ENCODE peak calls at places on chromosomes 4 and X, in nine cellular contexts. One of them, this sample, is unnamed.
A peak's percentile ranks its signal among the peaks of the same experiment; 100 is the strongest.

GRCh38 chr4:84498203-84499026 is 677 bp downstream of the NKX6-1 start:
- DNase-seq in brain microvascular endothelial cell: no peak
- DNase-seq in upper lobe of left lung: peak; percentile 88
- DNase-seq in fibroblast of lung: peak; percentile 30
- DNase-seq in fibroblast of mammary gland: peak; percentile 25
- DNase-seq in ovary: peak; percentile 35
- DNase-seq in K562: no peak
- DNase-seq in adrenal gland: peak; percentile 22
- DNase-seq in left lung: no peak
- DNase-seq in this sample: no peak

GRCh38 chr4:180827193-180827592 is 1416.0 kb upstream of the TENM3 start:
- DNase-seq in upper lobe of left lung: no peak
- DNase-seq in fibroblast of lung: peak; percentile 33
- DNase-seq in brain microvascular endothelial cell: no peak
- DNase-seq in fibroblast of mammary gland: peak; percentile 43
- DNase-seq in left lung: no peak
- DNase-seq in K562: no peak
- DNase-seq in adrenal gland: peak; percentile 42
- DNase-seq in ovary: no peak
- DNase-seq in this sample: no peak

GRCh38 chrX:35006361-35006760 is 63.8 kb downstream of the FAM47B start:
- DNase-seq in ovary: no peak
- DNase-seq in K562: no peak
- DNase-seq in fibroblast of mammary gland: no peak
- DNase-seq in brain microvascular endothelial cell: no peak
- DNase-seq in fibroblast of lung: no peak
- DNase-seq in adrenal gland: no peak
- DNase-seq in upper lobe of left lung: no peak
- DNase-seq in left lung: no peak
- DNase-seq in this sample: no peak

GRCh38 chr4:152374153-152374552 is 161.7 kb downstream of the FBXW7 start:
- DNase-seq in ovary: no peak
- DNase-seq in fibroblast of lung: no peak
- DNase-seq in fibroblast of mammary gland: no peak
- DNase-seq in brain microvascular endothelial cell: no peak
- DNase-seq in K562: no peak
- DNase-seq in left lung: no peak
- DNase-seq in upper lobe of left lung: no peak
- DNase-seq in adrenal gland: no peak
- DNase-seq in this sample: no peak

GRCh38 chr4:139633195-139633594 is 32.4 kb upstream of the MGST2 start:
- DNase-seq in left lung: no peak
- DNase-seq in brain microvascular endothelial cell: no peak
- DNase-seq in ovary: no peak
- DNase-seq in K562: no peak
- DNase-seq in adrenal gland: peak; percentile 15
- DNase-seq in fibroblast of mammary gland: no peak
- DNase-seq in upper lobe of left lung: no peak
- DNase-seq in fibroblast of lung: no peak
- DNase-seq in this sample: no peak

GRCh38 chrX:20968996-20969395 is 405.2 kb upstream of the CNKSR2 start:
- DNase-seq in left lung: no peak
- DNase-seq in upper lobe of left lung: no peak
- DNase-seq in ovary: no peak
- DNase-seq in brain microvascular endothelial cell: no peak
- DNase-seq in fibroblast of mammary gland: peak; percentile 4
- DNase-seq in K562: no peak
- DNase-seq in fibroblast of lung: peak; percentile 42
- DNase-seq in adrenal gland: no peak
- DNase-seq in this sample: no peak

GRCh38 chrX:67044029-67044653 is 405.3 kb upstream of the EDA2R start:
- DNase-seq in brain microvascular endothelial cell: no peak
- DNase-seq in adrenal gland: no peak
- DNase-seq in ovary: no peak
- DNase-seq in left lung: no peak
- DNase-seq in fibroblast of lung: no peak
- DNase-seq in K562: no peak
- DNase-seq in fibroblast of mammary gland: no peak
- DNase-seq in upper lobe of left lung: no peak
- DNase-seq in this sample: no peak

GRCh38 chr4:10346023-10346422 is 111.2 kb downstream of the ZNF518B start:
- DNase-seq in fibroblast of mammary gland: no peak
- DNase-seq in ovary: no peak
- DNase-seq in left lung: no peak
- DNase-seq in fibroblast of lung: no peak
- DNase-seq in adrenal gland: no peak
- DNase-seq in brain microvascular endothelial cell: no peak
- DNase-seq in K562: no peak
- DNase-seq in upper lobe of left lung: no peak
- DNase-seq in this sample: no peak

GRCh38 chr4:71255966-71256365 is 82.9 kb upstream of the SLC4A4 start:
- DNase-seq in left lung: no peak
- DNase-seq in K562: no peak
- DNase-seq in brain microvascular endothelial cell: no peak
- DNase-seq in fibroblast of mammary gland: no peak
- DNase-seq in fibroblast of lung: no peak
- DNase-seq in adrenal gland: no peak
- DNase-seq in upper lobe of left lung: no peak
- DNase-seq in ovary: no peak
- DNase-seq in this sample: no peak

GRCh38 chr4:122500852-122501501 is 44.5 kb upstream of the IL2 start:
- DNase-seq in brain microvascular endothelial cell: peak; percentile 66
- DNase-seq in left lung: no peak
- DNase-seq in adrenal gland: no peak
- DNase-seq in upper lobe of left lung: no peak
- DNase-seq in K562: no peak
- DNase-seq in fibroblast of lung: peak; percentile 66
- DNase-seq in fibroblast of mammary gland: peak; percentile 21
- DNase-seq in ovary: no peak
- DNase-seq in this sample: no peak

GRCh38 chr4:82050806-82051205 is 323.0 kb downstream of the HNRNPD start:
- DNase-seq in left lung: no peak
- DNase-seq in fibroblast of lung: peak; percentile 1
- DNase-seq in K562: no peak
- DNase-seq in brain microvascular endothelial cell: no peak
- DNase-seq in adrenal gland: no peak
- DNase-seq in ovary: no peak
- DNase-seq in upper lobe of left lung: no peak
- DNase-seq in fibroblast of mammary gland: no peak
- DNase-seq in this sample: no peak

GRCh38 chrX:118495958-118496762 is 545 bp downstream of the DOCK11 start:
- DNase-seq in adrenal gland: peak; percentile 14
- DNase-seq in upper lobe of left lung: peak; percentile 87
- DNase-seq in brain microvascular endothelial cell: no peak
- DNase-seq in fibroblast of lung: peak; percentile 11
- DNase-seq in K562: peak; percentile 21
- DNase-seq in left lung: peak; percentile 80
- DNase-seq in fibroblast of mammary gland: peak; percentile 32
- DNase-seq in ovary: peak; percentile 35
- DNase-seq in this sample: peak; percentile 22

GRCh38 chr4:143335979-143336827 is 473 bp upstream of the GAB1 start:
- DNase-seq in fibroblast of lung: peak; percentile 90
- DNase-seq in adrenal gland: peak; percentile 85
- DNase-seq in upper lobe of left lung: peak; percentile 96
- DNase-seq in ovary: peak; percentile 91
- DNase-seq in left lung: peak; percentile 94
- DNase-seq in K562: peak; percentile 82
- DNase-seq in fibroblast of mammary gland: peak; percentile 86
- DNase-seq in brain microvascular endothelial cell: peak; percentile 82
- DNase-seq in this sample: peak; percentile 83

GRCh38 chrX:5957506-5957905 is 271.2 kb downstream of the NLGN4X start:
- DNase-seq in adrenal gland: no peak
- DNase-seq in K562: no peak
- DNase-seq in ovary: no peak
- DNase-seq in upper lobe of left lung: no peak
- DNase-seq in left lung: no peak
- DNase-seq in fibroblast of lung: peak; percentile 85
- DNase-seq in fibroblast of mammary gland: peak; percentile 77
- DNase-seq in brain microvascular endothelial cell: no peak
- DNase-seq in this sample: no peak

DNA sequence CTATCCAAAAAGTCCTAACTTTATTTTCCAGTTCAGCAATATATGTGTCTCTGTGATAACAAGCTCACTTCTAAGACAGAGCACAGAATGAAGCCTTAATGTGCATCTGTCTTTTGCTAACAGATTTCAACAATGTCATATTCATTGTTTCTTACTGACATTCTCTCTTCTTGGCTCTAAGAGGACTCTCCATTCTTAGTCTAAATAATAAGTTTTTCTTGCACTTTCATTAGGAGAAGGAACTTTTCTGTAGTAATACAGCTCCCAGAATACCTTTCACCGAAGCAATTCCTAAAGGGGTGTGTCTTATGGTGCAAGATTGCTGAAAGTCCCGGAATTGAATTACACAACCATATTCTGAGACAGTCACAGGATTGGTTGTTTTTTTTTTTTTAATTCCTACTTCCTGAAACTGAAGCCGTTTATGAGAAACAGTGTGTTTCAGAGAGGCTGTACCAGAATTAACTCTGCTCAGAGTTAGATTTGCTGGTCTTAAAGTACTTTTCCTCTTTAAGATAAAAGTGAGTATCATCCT is at the start of gene ALPK1:
- DNase-seq in upper lobe of left lung: no peak
- DNase-seq in fibroblast of lung: peak; percentile 83
- DNase-seq in ovary: no peak
- DNase-seq in fibroblast of mammary gland: peak; percentile 93
- DNase-seq in brain microvascular endothelial cell: peak; percentile 74
- DNase-seq in adrenal gland: peak; percentile 51
- DNase-seq in K562: no peak
- DNase-seq in left lung: no peak
- DNase-seq in this sample: no peak
- H3K4me3 ChIP-seq in upper lobe of left lung: no peak within 1 kb of the TSS
- H3K4me3 ChIP-seq in fibroblast of lung: peak within 1 kb of the TSS; percentile 81
- H3K4me3 ChIP-seq in ovary: peak within 1 kb of the TSS; percentile 29
- H3K4me3 ChIP-seq in fibroblast of mammary gland: peak within 1 kb of the TSS; percentile 57
- H3K4me3 ChIP-seq in brain microvascular endothelial cell: peak within 1 kb of the TSS; percentile 41
- H3K4me3 ChIP-seq in adrenal gland: no peak within 1 kb of the TSS
- H3K4me3 ChIP-seq in K562: peak within 1 kb of the TSS; percentile 32
- H3K4me3 ChIP-seq in left lung: peak within 1 kb of the TSS; percentile 26
- H3K4me3 ChIP-seq in this sample: peak within 1 kb of the TSS; percentile 52

DNA sequence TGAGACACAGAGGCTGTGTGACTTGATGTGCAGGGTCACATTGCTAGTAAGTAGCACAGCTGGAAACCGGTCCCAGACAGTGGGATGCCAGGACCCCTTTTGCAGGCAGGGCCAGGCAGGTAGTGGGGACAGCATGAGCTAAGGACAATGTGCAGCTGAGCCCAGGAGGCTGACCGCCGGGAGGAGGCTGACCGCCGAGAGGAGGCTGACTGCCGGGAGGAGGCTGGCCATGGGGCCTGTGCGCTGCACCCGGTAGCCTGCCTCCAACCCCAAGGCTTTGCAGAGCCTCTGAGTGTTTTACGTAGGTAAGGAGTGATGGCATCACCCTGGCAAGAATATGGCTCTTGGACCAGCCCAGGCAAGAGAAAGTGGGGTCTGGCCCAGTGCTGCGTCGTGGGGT is 58.9 kb downstream of the TBC1D14 start:
- DNase-seq in left lung: no peak
- DNase-seq in fibroblast of mammary gland: no peak
- DNase-seq in fibroblast of lung: no peak
- DNase-seq in ovary: no peak
- DNase-seq in K562: no peak
- DNase-seq in upper lobe of left lung: no peak
- DNase-seq in brain microvascular endothelial cell: no peak
- DNase-seq in adrenal gland: no peak
- DNase-seq in this sample: peak; percentile 12
- H3K4me3 ChIP-seq in left lung: no peak overlapping the region
- H3K4me3 ChIP-seq in fibroblast of mammary gland: no peak overlapping the region
- H3K4me3 ChIP-seq in fibroblast of lung: no peak overlapping the region
- H3K4me3 ChIP-seq in ovary: no peak overlapping the region
- H3K4me3 ChIP-seq in K562: no peak overlapping the region
- H3K4me3 ChIP-seq in upper lobe of left lung: no peak overlapping the region
- H3K4me3 ChIP-seq in brain microvascular endothelial cell: no peak overlapping the region
- H3K4me3 ChIP-seq in adrenal gland: no peak overlapping the region
- H3K4me3 ChIP-seq in this sample: no peak overlapping the region

GRCh38 chr4:1655081-1655480 is 29.0 kb downstream of the FAM53A start:
- DNase-seq in fibroblast of mammary gland: no peak
- DNase-seq in fibroblast of lung: no peak
- DNase-seq in left lung: no peak
- DNase-seq in ovary: no peak
- DNase-seq in adrenal gland: no peak
- DNase-seq in K562: no peak
- DNase-seq in brain microvascular endothelial cell: no peak
- DNase-seq in upper lobe of left lung: peak; percentile 86
- DNase-seq in this sample: no peak

GRCh38 chr4:1652088-1652487 is 32.0 kb downstream of the FAM53A start:
- DNase-seq in K562: no peak
- DNase-seq in adrenal gland: no peak
- DNase-seq in fibroblast of mammary gland: no peak
- DNase-seq in left lung: no peak
- DNase-seq in ovary: no peak
- DNase-seq in brain microvascular endothelial cell: no peak
- DNase-seq in fibroblast of lung: no peak
- DNase-seq in upper lobe of left lung: peak; percentile 17
- DNase-seq in this sample: no peak

GRCh38 chr4:1655676-1656075 is 28.4 kb downstream of the FAM53A start:
- DNase-seq in left lung: no peak
- DNase-seq in ovary: no peak
- DNase-seq in adrenal gland: no peak
- DNase-seq in K562: no peak
- DNase-seq in upper lobe of left lung: no peak
- DNase-seq in fibroblast of lung: no peak
- DNase-seq in fibroblast of mammary gland: no peak
- DNase-seq in brain microvascular endothelial cell: no peak
- DNase-seq in this sample: no peak

GRCh38 chr4:1654216-1654945 is 29.7 kb downstream of the FAM53A start:
- DNase-seq in left lung: no peak
- DNase-seq in ovary: no peak
- DNase-seq in fibroblast of lung: no peak
- DNase-seq in fibroblast of mammary gland: no peak
- DNase-seq in upper lobe of left lung: peak; percentile 63
- DNase-seq in K562: no peak
- DNase-seq in adrenal gland: no peak
- DNase-seq in brain microvascular endothelial cell: no peak
- DNase-seq in this sample: no peak

DNA sequence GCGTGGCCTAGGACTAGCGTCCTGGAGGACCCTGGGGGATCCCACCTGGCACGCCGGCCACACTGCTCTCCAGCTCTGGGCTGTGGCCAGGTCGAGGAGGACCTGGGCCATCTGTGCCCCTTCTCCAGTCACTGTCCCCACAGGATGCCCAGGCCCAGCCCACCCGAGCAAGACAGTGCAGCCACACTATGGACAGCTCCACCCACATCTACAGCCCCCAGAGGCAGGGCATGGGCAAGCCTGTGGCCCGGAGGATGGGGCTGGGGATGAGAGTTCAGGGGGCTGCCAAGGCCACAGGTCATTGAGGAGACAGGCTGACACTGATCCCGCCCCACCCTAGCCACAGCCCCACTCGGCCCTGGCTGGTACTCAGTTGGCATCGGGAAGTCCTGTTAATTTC is 30.3 kb downstream of the FAM53A start:
- DNase-seq in left lung: no peak
- DNase-seq in brain microvascular endothelial cell: no peak
- DNase-seq in ovary: no peak
- DNase-seq in upper lobe of left lung: peak; percentile 65
- DNase-seq in fibroblast of mammary gland: no peak
- DNase-seq in adrenal gland: no peak
- DNase-seq in K562: no peak
- DNase-seq in fibroblast of lung: no peak
- DNase-seq in this sample: no peak
- H3K4me3 ChIP-seq in left lung: no peak overlapping the region
- H3K4me3 ChIP-seq in brain microvascular endothelial cell: no peak overlapping the region
- H3K4me3 ChIP-seq in ovary: no peak overlapping the region
- H3K4me3 ChIP-seq in upper lobe of left lung: no peak overlapping the region
- H3K4me3 ChIP-seq in fibroblast of mammary gland: no peak overlapping the region
- H3K4me3 ChIP-seq in adrenal gland: no peak overlapping the region
- H3K4me3 ChIP-seq in K562: no peak overlapping the region
- H3K4me3 ChIP-seq in fibroblast of lung: no peak overlapping the region
- H3K4me3 ChIP-seq in this sample: no peak overlapping the region

GRCh38 chrX:15751160-15751819 is 13.2 kb downstream of the CA5B start:
- DNase-seq in fibroblast of mammary gland: peak; percentile 7
- DNase-seq in fibroblast of lung: peak; percentile 54
- DNase-seq in ovary: no peak
- DNase-seq in K562: no peak
- DNase-seq in adrenal gland: no peak
- DNase-seq in left lung: no peak
- DNase-seq in upper lobe of left lung: no peak
- DNase-seq in brain microvascular endothelial cell: no peak
- DNase-seq in this sample: no peak
- H3K4me3 ChIP-seq in fibroblast of mammary gland: no peak overlapping the region
- H3K4me3 ChIP-seq in fibroblast of lung: no peak overlapping the region
- H3K4me3 ChIP-seq in ovary: no peak overlapping the region
- H3K4me3 ChIP-seq in K562: no peak overlapping the region
- H3K4me3 ChIP-seq in adrenal gland: no peak overlapping the region
- H3K4me3 ChIP-seq in left lung: no peak overlapping the region
- H3K4me3 ChIP-seq in upper lobe of left lung: no peak overlapping the region
- H3K4me3 ChIP-seq in brain microvascular endothelial cell: no peak overlapping the region
- H3K4me3 ChIP-seq in this sample: no peak overlapping the region

This sample was measured in breast epithelium.